ENCODE peak calls at places on chromosomes 12 and 14, in ten cellular contexts. One of them, this sample, is unnamed.

GRCh38 chr12:5648692-5649338 is 216.9 kb downstream of the NTF3 start:
- DNase-seq in NCI-H2029: peak; percentile 24
- DNase-seq in activated T-cell treated with anti-CD3 and anti-CD28 coated beads, Interleukin-2, amount 50 U/mL, for 72 hours: no peak
- DNase-seq in activated CD4-positive, CD25-positive, alpha-beta regulatory T cell: no peak
- DNase-seq in HuH-7: peak; percentile 50
- DNase-seq in cardiac fibroblast: peak; percentile 4
- DNase-seq in H54: no peak
- DNase-seq in T1000: no peak
- DNase-seq in astrocyte: no peak
- DNase-seq in iris pigment epithelial cell: no peak
- DNase-seq in this sample: peak; percentile 39

GRCh38 chr14:95255487-95255886 is 64.2 kb downstream of the CLMN start:
- DNase-seq in NCI-H2029: no peak
- DNase-seq in activated T-cell treated with anti-CD3 and anti-CD28 coated beads, Interleukin-2, amount 50 U/mL, for 72 hours: no peak
- DNase-seq in activated CD4-positive, CD25-positive, alpha-beta regulatory T cell: no peak
- DNase-seq in HuH-7: peak; percentile 35
- DNase-seq in cardiac fibroblast: peak; percentile 73
- DNase-seq in H54: peak; percentile 72
- DNase-seq in T1000: no peak
- DNase-seq in astrocyte: peak; percentile 71
- DNase-seq in iris pigment epithelial cell: peak; percentile 92
- DNase-seq in this sample: no peak

GRCh38 chr12:57584050-57584449 is 6.9 kb upstream of the PIP4K2C start:
- DNase-seq in NCI-H2029: no peak
- DNase-seq in activated T-cell treated with anti-CD3 and anti-CD28 coated beads, Interleukin-2, amount 50 U/mL, for 72 hours: no peak
- DNase-seq in activated CD4-positive, CD25-positive, alpha-beta regulatory T cell: no peak
- DNase-seq in HuH-7: no peak
- DNase-seq in cardiac fibroblast: no peak
- DNase-seq in H54: no peak
- DNase-seq in T1000: no peak
- DNase-seq in astrocyte: no peak
- DNase-seq in iris pigment epithelial cell: no peak
- DNase-seq in this sample: no peak

GRCh38 chr12:54024127-54024526 is 4.1 kb upstream of the HOXC6 start:
- DNase-seq in NCI-H2029: no peak
- DNase-seq in activated T-cell treated with anti-CD3 and anti-CD28 coated beads, Interleukin-2, amount 50 U/mL, for 72 hours: no peak
- DNase-seq in activated CD4-positive, CD25-positive, alpha-beta regulatory T cell: no peak
- DNase-seq in HuH-7: no peak
- DNase-seq in cardiac fibroblast: no peak
- DNase-seq in H54: no peak
- DNase-seq in T1000: no peak
- DNase-seq in astrocyte: no peak
- DNase-seq in iris pigment epithelial cell: no peak
- DNase-seq in this sample: no peak

GRCh38 chr14:50395448-50395847 is 1.2 kb downstream of the CDKL1 start:
- DNase-seq in NCI-H2029: no peak
- DNase-seq in activated T-cell treated with anti-CD3 and anti-CD28 coated beads, Interleukin-2, amount 50 U/mL, for 72 hours: no peak
- DNase-seq in activated CD4-positive, CD25-positive, alpha-beta regulatory T cell: no peak
- DNase-seq in HuH-7: no peak
- DNase-seq in cardiac fibroblast: no peak
- DNase-seq in H54: no peak
- DNase-seq in T1000: no peak
- DNase-seq in astrocyte: no peak
- DNase-seq in iris pigment epithelial cell: peak; percentile 21
- DNase-seq in this sample: no peak

GRCh38 chr14:106422066-106422465 is 895.7 kb downstream of the TMEM121 start:
- DNase-seq in NCI-H2029: no peak
- DNase-seq in activated T-cell treated with anti-CD3 and anti-CD28 coated beads, Interleukin-2, amount 50 U/mL, for 72 hours: no peak
- DNase-seq in activated CD4-positive, CD25-positive, alpha-beta regulatory T cell: no peak
- DNase-seq in HuH-7: no peak
- DNase-seq in cardiac fibroblast: no peak
- DNase-seq in H54: no peak
- DNase-seq in T1000: no peak
- DNase-seq in astrocyte: no peak
- DNase-seq in iris pigment epithelial cell: no peak
- DNase-seq in this sample: no peak

GRCh38 chr14:22509751-22510300 is 79.2 kb downstream of the DAD1 start:
- DNase-seq in NCI-H2029: no peak
- DNase-seq in activated T-cell treated with anti-CD3 and anti-CD28 coated beads, Interleukin-2, amount 50 U/mL, for 72 hours: no peak
- DNase-seq in activated CD4-positive, CD25-positive, alpha-beta regulatory T cell: no peak
- DNase-seq in HuH-7: no peak
- DNase-seq in cardiac fibroblast: no peak
- DNase-seq in H54: no peak
- DNase-seq in T1000: no peak
- DNase-seq in astrocyte: no peak
- DNase-seq in iris pigment epithelial cell: no peak
- DNase-seq in this sample: no peak

GRCh38 chr14:69985456-69985855 is 106.2 kb downstream of the SMOC1 start:
- DNase-seq in NCI-H2029: no peak
- DNase-seq in activated T-cell treated with anti-CD3 and anti-CD28 coated beads, Interleukin-2, amount 50 U/mL, for 72 hours: no peak
- DNase-seq in activated CD4-positive, CD25-positive, alpha-beta regulatory T cell: no peak
- DNase-seq in HuH-7: no peak
- DNase-seq in cardiac fibroblast: peak; percentile 35
- DNase-seq in H54: no peak
- DNase-seq in T1000: no peak
- DNase-seq in astrocyte: no peak
- DNase-seq in iris pigment epithelial cell: peak; percentile 88
- DNase-seq in this sample: no peak

GRCh38 chr14:105140581-105140980 is 28.0 kb downstream of the JAG2 start:
- DNase-seq in NCI-H2029: no peak
- DNase-seq in activated T-cell treated with anti-CD3 and anti-CD28 coated beads, Interleukin-2, amount 50 U/mL, for 72 hours: no peak
- DNase-seq in activated CD4-positive, CD25-positive, alpha-beta regulatory T cell: no peak
- DNase-seq in HuH-7: no peak
- DNase-seq in cardiac fibroblast: no peak
- DNase-seq in H54: no peak
- DNase-seq in T1000: no peak
- DNase-seq in astrocyte: no peak
- DNase-seq in iris pigment epithelial cell: no peak
- DNase-seq in this sample: no peak